ENCODE peak calls at places on chromosomes 13 and 19, in six cellular contexts. K is pulmonary artery endothelial cell; A is retina; C is central memory CD8-positive, alpha-beta T cell; J is NCI-H510A treated with DMSO at 0.1 percent for 48 hours; X is AG09319. L is an unnamed sample.

GRCh38 chr19:38893341-38893771 is 6.1 kb downstream of the SIRT2 start:
- DNase-seq in K (no peak), J (no peak), A (no peak), C (no peak), X (no peak), L (peak)

GRCh38 chr19:55930996-55931515 is 1.1 kb downstream of the NLRP13 start:
- DNase-seq in X (no peak), A (no peak), J (no peak), C (no peak), K (no peak), L (no peak)

GRCh38 chr19:35592226-35592625 is 6.3 kb downstream of the PMIS2 start:
- DNase-seq in K (no peak), A (peak), C (no peak), J (no peak), X (no peak), L (peak)

GRCh38 chr19:57410748-57411671 is at the start of gene ZNF17:
- DNase-seq in C (peak), K (peak), J (peak), X (peak), A (peak), L (peak)

GRCh38 chr19:56725829-56726424 is 54.4 kb upstream of the ZNF835 start:
- DNase-seq in A (peak), X (no peak), K (no peak), C (no peak), J (no peak), L (no peak)

GRCh38 chr19:53537126-53537522 is 821 bp upstream of the ZNF331 start:
- DNase-seq in C (no peak), A (no peak), K (no peak), X (no peak), J (no peak), L (no peak)

GRCh38 chr13:27622881-27623280 is 1.2 kb downstream of the POLR1D start:
- DNase-seq in K (no peak), X (no peak), C (no peak), J (no peak), A (no peak), L (no peak)

GRCh38 chr13:29676941-29677452 is 81.5 kb upstream of the SLC7A1 start:
- DNase-seq in C (no peak), X (no peak), A (no peak), K (no peak), J (peak), L (no peak)

GRCh38 chr19:49017666-49018351 is 918 bp upstream of the LHB start:
- DNase-seq in K (peak), J (peak), A (peak), X (no peak), C (peak), L (no peak)

GRCh38 chr13:50224534-50224933 is 209.3 kb downstream of the KCNRG start:
- DNase-seq in C (no peak), J (no peak), A (no peak), K (no peak), X (no peak), L (no peak)

GRCh38 chr19:35249146-35249847 is 495 bp downstream of the LSR start:
- DNase-seq in J (peak), A (no peak), X (no peak), C (no peak), K (no peak), L (peak)

GRCh38 chr13:59368652-59369051 is 795.1 kb downstream of the DIAPH3 start:
- DNase-seq in J (no peak), A (no peak), C (no peak), K (no peak), X (no peak), L (no peak)

GRCh38 chr19:38449518-38449917 is 16.0 kb downstream of the RYR1 start:
- DNase-seq in K (no peak), X (no peak), J (no peak), A (no peak), C (no peak), L (no peak)

GRCh38 chr13:112729408-112729807 is 39.6 kb downstream of the ATP11A start:
- DNase-seq in K (no peak), C (no peak), J (no peak), A (no peak), X (no peak), L (no peak)

GRCh38 chr19:57068921-57069697 is 50.7 kb upstream of the USP29 start:
- DNase-seq in K (no peak), J (no peak), C (no peak), X (no peak), A (peak), L (peak)

GRCh38 chr13:91904597-91904996 is 506.2 kb downstream of the GPC5 start:
- DNase-seq in C (no peak), X (no peak), J (no peak), A (no peak), K (no peak), L (no peak)

GRCh38 chr13:113828282-113828825 is 35.5 kb downstream of the GAS6 start:
- DNase-seq in C (no peak), K (no peak), X (no peak), A (no peak), J (no peak), L (no peak)

GRCh38 chr19:47540748-47541147 is 25.9 kb upstream of the NAPA start:
- DNase-seq in J (no peak), X (peak), C (no peak), A (no peak), K (no peak), L (no peak)

GRCh38 chr13:113907637-113908617 is 44.1 kb upstream of the GAS6 start:
- DNase-seq in J (peak), X (no peak), K (no peak), A (no peak), C (peak), L (no peak)

GRCh38 chr13:111912991-111913781 is 153.8 kb upstream of the SOX1 start:
- DNase-seq in K (no peak), C (peak), X (no peak), A (peak), J (no peak), L (no peak)

GRCh38 chr19:412356-413355 is 3.7 kb upstream of the C2CD4C start:
- DNase-seq in C (no peak), X (no peak), A (peak), J (peak), K (no peak), L (no peak)

GRCh38 chr13:110359840-110360301 is 52.8 kb downstream of the COL4A2 start:
- DNase-seq in A (no peak), C (no peak), J (no peak), K (no peak), X (no peak), L (no peak)

GRCh38 chr13:31046711-31047279 is 114.3 kb downstream of the TEX26 start:
- DNase-seq in X (no peak), C (no peak), J (peak), K (no peak), A (peak), L (peak)

GRCh38 chr13:42363941-42364612 is 92.1 kb downstream of the AKAP11 start:
- DNase-seq in C (no peak), A (no peak), J (no peak), X (no peak), K (no peak), L (no peak)

GRCh38 chr19:23222998-23223652 is 27.1 kb downstream of the ZNF724 start:
- DNase-seq in C (no peak), X (no peak), K (no peak), A (no peak), J (no peak), L (no peak)

GRCh38 chr19:7748756-7749155 is 1.4 kb upstream of the CD209 start:
- DNase-seq in J (no peak), A (no peak), C (no peak), X (no peak), K (peak), L (peak)

GRCh38 chr13:48783181-48783630 is 129.5 kb downstream of the CYSLTR2 start:
- DNase-seq in K (peak), A (no peak), X (peak), J (peak), C (no peak), L (peak)

GRCh38 chr19:30908262-30908771 is 440.9 kb downstream of the TSHZ3 start:
- DNase-seq in K (no peak), C (no peak), X (no peak), A (no peak), J (no peak), L (no peak)

GRCh38 chr19:38843175-38843758 is 6.5 kb downstream of the HNRNPL start:
- DNase-seq in A (no peak), K (no peak), C (no peak), J (no peak), X (no peak), L (no peak)

GRCh38 chr13:90552702-90553101 is 794.8 kb upstream of the MIR17HG start:
- DNase-seq in C (no peak), X (no peak), J (no peak), A (peak), K (no peak), L (no peak)

GRCh38 chr19:3184847-3185481 is 766 bp upstream of the NCLN start:
- DNase-seq in X (peak), K (peak), J (no peak), C (peak), A (peak), L (peak)

GRCh38 chr13:69720278-69720983 is 387.2 kb upstream of the ATXN8OS start:
- DNase-seq in J (no peak), C (no peak), A (no peak), X (no peak), K (no peak), L (no peak)

GRCh38 chr13:47803131-47803530 is 197.9 kb downstream of the SUCLA2 start:
- DNase-seq in A (no peak), K (no peak), X (no peak), J (no peak), C (no peak), L (no peak)

GRCh38 chr19:6108721-6109633 is 1.3 kb downstream of the RFX2 start:
- DNase-seq in J (peak), X (peak), A (peak), K (no peak), C (no peak), L (peak)

GRCh38 chr19:1252221-1252817 is 3.9 kb downstream of the MIDN start:
- DNase-seq in A (peak), C (peak), K (no peak), X (peak), J (no peak), L (peak)

GRCh38 chr13:48600374-48601364 is 53.1 kb upstream of the CYSLTR2 start:
- DNase-seq in X (peak), J (no peak), K (peak), A (no peak), C (no peak), L (peak)

GRCh38 chr19:13118424-13119193 is 545 bp downstream of the NACC1 start:
- DNase-seq in C (no peak), A (no peak), X (no peak), K (no peak), J (peak), L (no peak)

GRCh38 chr19:33431986-33432385 is 58.5 kb downstream of the CEBPG start:
- DNase-seq in J (no peak), K (no peak), C (no peak), A (no peak), X (no peak), L (no peak)

GRCh38 chr13:20713751-20714150 is 10.3 kb downstream of the IL17D start:
- DNase-seq in A (no peak), X (no peak), C (no peak), K (peak), J (no peak), L (no peak)

L was measured in adrenal gland.